ENCODE peak calls at places on chromosomes 5 and 9, in nine cellular contexts. D, E, Y, N, Q, V, W, T and R are unnamed samples.

GRCh38 chr5:55868846-55869245 is 17.7 kb downstream of the IL31RA start:
- DNase-seq in D (no peak), N (no peak), W (no peak), E (no peak), Y (no peak), V (peak; percentile 12), T (peak; percentile 82), Q (no peak), R (no peak)

GRCh38 chr9:7212101-7212500 is 454.3 kb downstream of the KDM4C start:
- DNase-seq in T (no peak), Y (no peak), E (no peak), D (no peak), W (no peak), V (no peak), Q (no peak), N (no peak), R (no peak)

GRCh38 chr9:88534456-88535225 is at the start of gene NXNL2:
- DNase-seq in E (peak; percentile 84), D (peak; percentile 91), Q (peak; percentile 77), Y (peak; percentile 94), N (peak; percentile 78), T (peak; percentile 64), V (peak; percentile 87), W (no peak), R (peak; percentile 79)

GRCh38 chr9:126965541-126966428 is 51.2 kb downstream of the RALGPS1 start:
- DNase-seq in E (peak; percentile 36), Q (peak; percentile 46), Y (no peak), W (peak; percentile 33), N (peak; percentile 25), T (peak; percentile 38), D (peak; percentile 74), V (peak; percentile 29), R (no peak)

GRCh38 chr5:123496892-123497291 is 15.1 kb upstream of the CSNK1G3 start:
- DNase-seq in Y (no peak), Q (no peak), W (no peak), V (no peak), T (no peak), E (no peak), D (no peak), N (no peak), R (no peak)

GRCh38 chr5:54254482-54255198 is 55.7 kb downstream of the ARL15 start:
- DNase-seq in W (no peak), N (no peak), E (peak; percentile 4), D (no peak), Q (no peak), V (no peak), T (no peak), Y (no peak), R (no peak)

GRCh38 chr5:39376293-39376714 is 12.0 kb upstream of the C9 start:
- DNase-seq in N (peak; percentile 27), T (peak; percentile 22), W (no peak), Q (no peak), V (peak; percentile 69), E (peak; percentile 32), D (no peak), Y (no peak), R (no peak)

GRCh38 chr5:178474562-178475184 is 115.5 kb downstream of the COL23A1 start:
- DNase-seq in T (no peak), N (no peak), Y (no peak), V (no peak), D (no peak), E (no peak), Q (no peak), W (no peak), R (no peak)

GRCh38 chr9:129336601-129337286 is 158.7 kb upstream of the IER5L start:
- DNase-seq in Y (peak; percentile 90), T (no peak), W (no peak), Q (peak; percentile 67), E (peak; percentile 75), D (no peak), N (peak; percentile 47), V (peak; percentile 36), R (peak; percentile 87)

GRCh38 chr9:124060844-124061605 is 49.5 kb downstream of the LHX2 start:
- DNase-seq in T (no peak), D (no peak), N (no peak), E (no peak), W (no peak), Q (no peak), V (no peak), Y (peak; percentile 38), R (no peak)

GRCh38 chr9:124066783-124067563 is 55.4 kb downstream of the LHX2 start:
- DNase-seq in T (no peak), Q (no peak), W (no peak), E (no peak), V (no peak), Y (no peak), D (no peak), N (no peak), R (no peak)

DNA sequence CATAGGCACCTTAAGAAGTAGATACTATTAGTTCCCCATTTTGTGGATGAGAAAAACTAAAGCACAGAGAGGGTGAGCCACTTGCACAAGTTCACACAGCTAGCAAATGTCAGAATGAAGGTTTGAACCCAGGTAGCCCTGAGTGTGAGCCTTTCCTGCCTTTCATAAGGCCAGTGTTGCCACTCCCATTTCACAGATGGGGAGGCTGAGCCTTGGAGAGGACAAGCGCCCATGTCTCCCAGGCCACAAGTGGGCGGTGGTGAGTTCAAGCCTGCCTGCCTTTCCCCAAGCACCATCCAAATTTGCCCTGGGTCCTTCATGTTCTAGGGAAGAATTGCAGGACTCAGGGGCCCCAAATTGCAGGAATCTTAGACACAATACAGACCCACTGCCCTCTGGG is 50.6 kb downstream of the LHX2 start:
- DNase-seq in Q (no peak), T (no peak), N (no peak), Y (no peak), V (peak; percentile 13), W (no peak), D (no peak), E (no peak), R (no peak)
- TF ChIP-seq CTCF in Q (no peak), T (peak; percentile 13), N (no peak), Y (no peak), V (peak; percentile 36), W (peak; percentile 74), D (no peak), E (no peak), R (no peak)

DNA sequence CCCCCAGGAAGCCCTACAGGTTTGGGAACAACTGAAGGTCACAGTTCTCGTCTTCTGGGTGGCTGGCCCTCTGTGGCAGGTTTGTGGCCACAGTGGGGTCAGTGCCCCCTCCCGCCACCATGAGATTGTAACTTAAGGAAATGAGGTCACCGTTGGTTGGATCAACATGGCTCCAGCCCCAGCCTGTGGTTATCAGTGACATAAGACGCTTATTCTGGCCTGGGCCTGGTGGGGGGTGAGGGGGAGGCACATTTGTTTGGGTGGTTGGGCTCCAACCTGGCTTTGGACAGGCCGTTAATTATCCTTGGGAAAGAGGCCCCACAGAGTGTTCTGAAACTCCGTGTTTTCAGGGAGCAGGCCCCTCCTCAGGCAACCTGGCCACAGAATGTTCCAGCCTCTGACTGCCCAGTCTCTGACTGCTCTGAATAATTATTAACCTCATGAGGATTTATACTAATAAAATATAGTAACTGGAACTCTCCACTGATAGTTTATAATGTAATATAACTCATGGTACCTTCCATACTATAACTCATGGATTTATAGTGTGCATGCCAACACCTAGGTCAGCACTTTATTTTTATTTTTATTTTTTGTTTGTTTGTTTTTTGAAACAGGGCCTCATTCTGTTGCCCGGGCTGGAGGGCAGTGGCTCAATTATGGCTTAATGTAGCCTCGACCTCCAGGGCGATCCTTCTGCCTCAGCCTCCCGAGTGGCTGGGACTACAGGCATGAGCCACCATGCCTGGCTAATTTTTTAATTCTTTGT is 58.0 kb upstream of the RPL26L1 start:
- DNase-seq in T (no peak), Q (peak; percentile 74), V (peak; percentile 88), Y (no peak), D (peak; percentile 94), W (no peak), E (no peak), N (peak; percentile 42), R (no peak)
- TF ChIP-seq POLR2AphosphoS5 in T (no peak), Q (peak; percentile 55), V (peak; percentile 73), Y (no peak), D (peak; percentile 82), W (no peak), E (peak; percentile 40), N (peak; percentile 31), R (no peak)

DNA sequence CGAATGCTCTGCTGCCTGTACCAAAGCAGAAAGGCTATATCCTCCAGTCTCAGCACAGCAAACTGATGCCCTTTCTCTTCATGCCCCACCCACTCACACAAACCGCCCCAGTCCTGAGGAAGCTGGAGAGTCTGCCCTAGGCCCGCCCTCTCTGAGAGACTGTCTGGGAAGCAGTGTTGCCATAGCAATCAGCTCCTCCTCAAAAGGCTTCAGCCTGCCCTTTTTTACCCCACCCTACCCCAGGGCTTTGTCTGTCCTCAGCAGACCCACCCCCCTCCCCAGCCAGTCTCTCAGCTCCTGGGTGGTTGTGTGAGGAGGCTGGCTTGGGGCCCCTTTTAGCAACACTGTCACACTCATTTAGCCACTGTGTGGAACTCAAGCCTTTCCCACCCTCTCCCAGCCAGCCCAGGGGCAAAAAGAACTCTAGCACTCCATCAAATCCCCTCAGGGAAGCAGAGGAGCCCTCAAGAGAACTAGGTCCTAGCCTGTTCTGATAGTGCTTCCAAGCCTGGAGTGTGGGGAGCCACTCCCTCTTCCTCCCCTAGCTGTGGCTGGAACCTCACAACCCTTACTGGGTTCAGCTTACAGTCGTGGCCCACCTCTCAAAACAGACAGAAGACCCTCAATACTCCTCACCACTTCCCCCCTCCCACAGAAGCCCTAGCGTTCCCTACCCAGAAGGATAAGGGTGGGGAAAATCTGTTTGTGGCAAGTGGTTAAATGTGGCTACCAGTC is 1.4 kb downstream of the ATOSB start:
- DNase-seq in E (peak; percentile 71), N (peak; percentile 88), Q (peak; percentile 64), D (peak; percentile 93), V (peak; percentile 72), W (peak; percentile 76), T (peak; percentile 51), Y (no peak), R (peak; percentile 91)
- TF ChIP-seq POLR2A in E (peak; percentile 31), N (no peak), Q (no peak), D (no peak), V (no peak), W (peak; percentile 47), T (no peak), Y (no peak), R (no peak)

DNA sequence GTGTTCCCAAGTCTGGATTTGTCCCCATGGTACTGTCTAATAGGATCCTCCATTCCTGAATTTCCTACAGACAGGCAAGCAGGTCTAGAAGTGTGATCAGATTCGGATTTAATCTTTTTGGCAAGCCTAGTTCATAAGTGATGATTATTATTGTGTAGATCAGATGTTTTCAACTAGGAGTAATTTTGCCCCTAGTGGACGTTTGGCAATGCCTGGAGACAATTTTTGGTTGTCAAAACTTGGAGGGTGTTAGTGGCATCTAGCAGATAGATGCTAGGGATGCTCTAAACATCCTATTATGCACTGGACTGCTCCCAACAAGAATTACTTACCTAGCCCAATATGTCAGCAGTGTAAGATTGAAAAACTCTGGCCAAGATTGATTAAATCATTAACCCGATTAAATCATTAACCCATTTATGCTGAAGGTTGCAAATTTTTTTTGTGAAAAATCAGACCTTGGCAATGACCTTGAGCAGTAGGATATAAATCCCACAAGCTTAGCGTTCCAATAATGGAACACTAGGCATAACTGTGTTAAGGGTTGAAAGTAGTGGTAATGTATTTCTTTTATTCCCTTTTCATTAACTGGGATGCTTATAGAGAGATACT is 28.2 kb downstream of the TCERG1 start:
- DNase-seq in E (no peak), T (no peak), W (no peak), Y (no peak), V (no peak), N (no peak), Q (no peak), D (no peak), R (no peak)
- TF ChIP-seq CTCF in E (no peak), T (no peak), W (no peak), Y (no peak), V (no peak), N (no peak), Q (no peak), D (no peak), R (no peak)

GRCh38 chr5:171840701-171841522 is 55.3 kb downstream of the SMIM23 start:
- DNase-seq in Q (no peak), V (peak; percentile 30), D (no peak), T (no peak), W (no peak), N (no peak), Y (no peak), E (no peak), R (peak; percentile 83)
- TF ChIP-seq POLR2AphosphoS5 in Q (no peak), V (no peak), D (no peak), T (no peak), W (no peak), N (no peak), Y (no peak), E (no peak), R (no peak)